ENCODE peak calls at places on chromosomes 12 and 14, in four cellular contexts. L is substantia nigra; G is stimulated activated CD8-positive, alpha-beta memory T cell treated with anti-CD3 and anti-CD28 coated beads, Interleukin-15, amount 100 ng/mL, for 1 hour; Z is naive thymus-derived CD8-positive, alpha-beta T cell. K is an unnamed sample.
A peak's percentile ranks its signal among the peaks of the same experiment; 100 is the strongest.

GRCh38 chr12:37546901-37547475 is 769.6 kb upstream of the ALG10B start:
- DNase-seq in L (no peak), G (no peak), Z (no peak), K (no peak)

GRCh38 chr14:31968107-31968810 is 108.8 kb upstream of the ARHGAP5 start:
- DNase-seq in L (no peak), G (no peak), Z (no peak), K (no peak)

GRCh38 chr14:77098470-77099353 is 654 bp downstream of the CIPC start:
- DNase-seq in L (peak; percentile 59), G (no peak), Z (no peak), K (peak; percentile 5)

GRCh38 chr12:47881826-47882427 is 22.9 kb downstream of the VDR start:
- DNase-seq in L (no peak), G (no peak), Z (no peak), K (no peak)

GRCh38 chr12:105228494-105228893 is 7.5 kb downstream of the APPL2 start:
- DNase-seq in L (no peak), G (no peak), Z (no peak), K (no peak)

GRCh38 chr12:67698711-67699603 is 50.4 kb downstream of the DYRK2 start:
- DNase-seq in L (no peak), G (no peak), Z (peak; percentile 44), K (no peak)

GRCh38 chr14:56648508-56649301 is 69.1 kb downstream of the TMEM260 start:
- DNase-seq in L (no peak), G (no peak), Z (no peak), K (no peak)

GRCh38 chr12:24798335-24798734 is 150.6 kb downstream of the BCAT1 start:
- DNase-seq in L (no peak), G (no peak), Z (no peak), K (no peak)

K was measured in effector CD8-positive, alpha-beta T cell.